ENCODE peak calls at places on chromosomes 7 and 10, in seven cellular contexts. Y, Z, A, L, S, V and I are unnamed samples.

GRCh38 chr10:132981746-132982145 is 39.4 kb upstream of the CFAP46 start:
- DNase-seq in Y (no peak), Z (no peak), A (no peak), L (no peak), S (no peak), V (no peak), I (no peak)

GRCh38 chr7:4682621-4683042 is 537 bp downstream of the FOXK1 start:
- DNase-seq in Y (no peak), Z (peak; percentile 65), A (no peak), L (no peak), S (peak; percentile 13), V (no peak), I (peak; percentile 74)

GRCh38 chr10:127619550-127619949 is 70.4 kb downstream of the NPS start:
- DNase-seq in Y (no peak), Z (no peak), A (no peak), L (no peak), S (no peak), V (peak; percentile 75), I (no peak)

GRCh38 chr10:107553470-107553869 is 389.0 kb upstream of the SORCS1 start:
- DNase-seq in Y (no peak), Z (no peak), A (no peak), L (peak; percentile 37), S (no peak), V (no peak), I (no peak)

GRCh38 chr10:31599626-31600504 is 280.8 kb downstream of the ZEB1 start:
- DNase-seq in Y (no peak), Z (no peak), A (no peak), L (no peak), S (no peak), V (no peak), I (no peak)

GRCh38 chr10:110093722-110094121 is 85.9 kb downstream of the ADD3 start:
- DNase-seq in Y (no peak), Z (no peak), A (no peak), L (no peak), S (no peak), V (no peak), I (no peak)

GRCh38 chr10:104923501-104923900 is 282.4 kb downstream of the SORCS3 start:
- DNase-seq in Y (no peak), Z (no peak), A (no peak), L (no peak), S (no peak), V (no peak), I (no peak)

GRCh38 chr7:46189255-46189790 is 268.3 kb upstream of the IGFBP3 start:
- DNase-seq in Y (no peak), Z (no peak), A (no peak), L (no peak), S (no peak), V (no peak), I (no peak)

GRCh38 chr10:101741938-101742337 is 34.0 kb downstream of the FGF8 start:
- DNase-seq in Y (no peak), Z (no peak), A (no peak), L (no peak), S (no peak), V (no peak), I (no peak)

GRCh38 chr7:139902436-139903102 is 73.5 kb downstream of the TBXAS1 start:
- DNase-seq in Y (no peak), Z (no peak), A (no peak), L (no peak), S (no peak), V (no peak), I (no peak)

GRCh38 chr7:94351703-94352102 is 43.0 kb upstream of the COL1A2 start:
- DNase-seq in Y (no peak), Z (no peak), A (no peak), L (no peak), S (no peak), V (no peak), I (no peak)

GRCh38 chr10:43239756-43240155 is 27.1 kb downstream of the RASGEF1A start:
- DNase-seq in Y (no peak), Z (no peak), A (no peak), L (no peak), S (no peak), V (no peak), I (no peak)

GRCh38 chr10:79243211-79244067 is 103.8 kb upstream of the PPIF start:
- DNase-seq in Y (peak; percentile 85), Z (peak; percentile 81), A (peak; percentile 31), L (no peak), S (peak; percentile 52), V (peak; percentile 62), I (no peak)

GRCh38 chr7:135441791-135442190 is 68.1 kb downstream of the CNOT4 start:
- DNase-seq in Y (peak; percentile 6), Z (no peak), A (no peak), L (no peak), S (no peak), V (no peak), I (peak; percentile 19)

GRCh38 chr7:24982917-24983316 is 2.9 kb upstream of the OSBPL3 start:
- DNase-seq in Y (no peak), Z (no peak), A (no peak), L (no peak), S (no peak), V (no peak), I (peak; percentile 25)

GRCh38 chr10:30294506-30295280 is 54.4 kb downstream of the MTPAP start:
- DNase-seq in Y (no peak), Z (no peak), A (no peak), L (no peak), S (no peak), V (no peak), I (no peak)

GRCh38 chr7:8411103-8411502 is 22.3 kb upstream of the NXPH1 start:
- DNase-seq in Y (no peak), Z (no peak), A (no peak), L (no peak), S (no peak), V (no peak), I (no peak)

GRCh38 chr10:32227802-32228201 is 119.2 kb downstream of the EPC1 start:
- DNase-seq in Y (no peak), Z (no peak), A (no peak), L (no peak), S (no peak), V (no peak), I (no peak)

GRCh38 chr7:143257501-143257900 is 5.7 kb upstream of the GSTK1 start:
- DNase-seq in Y (no peak), Z (no peak), A (no peak), L (no peak), S (no peak), V (no peak), I (peak; percentile 83)

GRCh38 chr10:86632009-86632800 is 22.1 kb upstream of the OPN4 start:
- DNase-seq in Y (no peak), Z (no peak), A (no peak), L (no peak), S (no peak), V (no peak), I (no peak)

GRCh38 chr10:4519691-4520402 is 306.2 kb upstream of the AKR1E2 start:
- DNase-seq in Y (no peak), Z (no peak), A (no peak), L (no peak), S (no peak), V (no peak), I (no peak)

GRCh38 chr7:127578036-127578684 is 7.2 kb downstream of the GCC1 start:
- DNase-seq in Y (no peak), Z (no peak), A (no peak), L (no peak), S (no peak), V (no peak), I (no peak)

GRCh38 chr7:87448427-87448826 is 27.1 kb downstream of the ABCB4 start:
- DNase-seq in Y (no peak), Z (no peak), A (no peak), L (no peak), S (no peak), V (no peak), I (no peak)

GRCh38 chr10:90912854-90913479 is 7.9 kb downstream of the ANKRD1 start:
- DNase-seq in Y (no peak), Z (no peak), A (no peak), L (no peak), S (no peak), V (no peak), I (no peak)

GRCh38 chr7:118870187-118870586 is 645.7 kb downstream of the ANKRD7 start:
- DNase-seq in Y (no peak), Z (no peak), A (no peak), L (no peak), S (no peak), V (no peak), I (peak; percentile 12)

GRCh38 chr7:149720372-149721083 is 52.9 kb downstream of the ZNF467 start:
- DNase-seq in Y (no peak), Z (no peak), A (no peak), L (no peak), S (no peak), V (peak; percentile 71), I (peak; percentile 38)

GRCh38 chr7:101501351-101501750 is 127.7 kb downstream of the MYL10 start:
- DNase-seq in Y (no peak), Z (no peak), A (no peak), L (no peak), S (no peak), V (no peak), I (no peak)

GRCh38 chr10:52313350-52314006 is 603 bp upstream of the DKK1 start:
- DNase-seq in Y (peak; percentile 16), Z (no peak), A (no peak), L (no peak), S (no peak), V (no peak), I (peak; percentile 49)

GRCh38 chr10:43868952-43869351 is 220.3 kb upstream of the ZNF32 start:
- DNase-seq in Y (no peak), Z (no peak), A (no peak), L (no peak), S (no peak), V (no peak), I (no peak)